ENCODE peak calls at places on chromosome 11, in eight cellular contexts. V, R, K, A, I, D, Y and Q are unnamed samples.

GRCh38 chr11:9001736-9002135 is 2.1 kb downstream of the NRIP3 start:
- DNase-seq in V (no peak), R (no peak), K (no peak), A (no peak), I (peak), D (no peak), Y (no peak), Q (no peak)

GRCh38 chr11:14417975-14418374 is 59.0 kb upstream of the RRAS2 start:
- DNase-seq in V (no peak), R (no peak), K (no peak), A (no peak), I (no peak), D (no peak), Y (no peak), Q (no peak)

GRCh38 chr11:6568191-6568918 is 35.1 kb downstream of the RRP8 start:
- DNase-seq in V (peak), R (no peak), K (no peak), A (no peak), I (no peak), D (peak), Y (no peak), Q (no peak)

GRCh38 chr11:19374189-19374588 is 133.4 kb upstream of the E2F8 start:
- DNase-seq in V (no peak), R (no peak), K (no peak), A (no peak), I (no peak), D (no peak), Y (no peak), Q (peak)

GRCh38 chr11:2778630-2779498 is 79.1 kb upstream of the KCNQ1OT1 start:
- DNase-seq in V (peak), R (peak), K (peak), A (no peak), I (no peak), D (peak), Y (peak), Q (peak)

GRCh38 chr11:59010693-59011092 is 71.4 kb downstream of the GLYATL1 start:
- DNase-seq in V (no peak), R (no peak), K (no peak), A (no peak), I (no peak), D (no peak), Y (no peak), Q (no peak)

GRCh38 chr11:67664213-67664585 is 10.2 kb downstream of the ALDH3B2 start:
- DNase-seq in V (no peak), R (peak), K (no peak), A (no peak), I (no peak), D (no peak), Y (no peak), Q (no peak)

GRCh38 chr11:32511926-32512325 is 71.7 kb upstream of the EIF3M start:
- DNase-seq in V (no peak), R (no peak), K (no peak), A (no peak), I (no peak), D (no peak), Y (no peak), Q (peak)

GRCh38 chr11:57499983-57500461 is 15.5 kb downstream of the SLC43A1 start:
- DNase-seq in V (no peak), R (peak), K (no peak), A (no peak), I (no peak), D (no peak), Y (no peak), Q (no peak)

GRCh38 chr11:1631066-1631568 is 1.5 kb downstream of the KRTAP5-5 start:
- DNase-seq in V (peak), R (no peak), K (no peak), A (no peak), I (no peak), D (peak), Y (no peak), Q (no peak)

GRCh38 chr11:72511393-72512047 is 77.2 kb upstream of the CLPB start:
- DNase-seq in V (no peak), R (no peak), K (no peak), A (no peak), I (no peak), D (no peak), Y (no peak), Q (no peak)

GRCh38 chr11:73579641-73580434 is 18.1 kb downstream of the FAM168A start:
- DNase-seq in V (no peak), R (no peak), K (no peak), A (no peak), I (no peak), D (no peak), Y (no peak), Q (no peak)

GRCh38 chr11:9264381-9265210 is 554 bp downstream of the DENND5A start:
- DNase-seq in V (peak), R (peak), K (no peak), A (no peak), I (peak), D (peak), Y (peak), Q (peak)

GRCh38 chr11:69299572-69299971 is 5.6 kb downstream of the MYEOV start:
- DNase-seq in V (no peak), R (peak), K (no peak), A (no peak), I (no peak), D (peak), Y (no peak), Q (no peak)

GRCh38 chr11:118443590-118444218 is 7.4 kb downstream of the KMT2A start:
- DNase-seq in V (no peak), R (no peak), K (no peak), A (no peak), I (no peak), D (no peak), Y (no peak), Q (no peak)

GRCh38 chr11:96257972-96258951 is 84.7 kb downstream of the MAML2 start:
- DNase-seq in V (no peak), R (no peak), K (peak), A (no peak), I (no peak), D (no peak), Y (no peak), Q (no peak)

GRCh38 chr11:26158251-26158650 is 173.7 kb upstream of the ANO3 start:
- DNase-seq in V (no peak), R (no peak), K (no peak), A (no peak), I (no peak), D (no peak), Y (no peak), Q (no peak)